ENCODE peak calls at places on chromosomes 4 and X, in six cellular contexts. G is neuronal stem cell, R is trophoblast cell, B is IMR-90, J is H9, S is H1. I is an unnamed sample.

GRCh38 chrX:45070116-45071007 is 130.3 kb downstream of the DIPK2B start:
- DNase-seq in G (no peak), R (peak), B (peak), J (no peak), S (no peak), I (peak)

GRCh38 chr4:174334628-174335027 is 50.9 kb downstream of the CEP44 start:
- DNase-seq in G (no peak), R (no peak), B (no peak), J (no peak), S (no peak), I (no peak)

GRCh38 chrX:15567886-15568616 is 32.7 kb downstream of the ACE2 start:
- DNase-seq in G (no peak), R (peak), B (no peak), J (no peak), S (no peak), I (no peak)

GRCh38 chr4:135552131-135552530 is 1350.5 kb upstream of the PABPC4L start:
- DNase-seq in G (no peak), R (peak), B (no peak), J (no peak), S (no peak), I (no peak)

GRCh38 chrX:46376246-46376885 is 168.9 kb downstream of the ZNF674 start:
- DNase-seq in G (peak), R (peak), B (peak), J (peak), S (no peak), I (peak)

GRCh38 chr4:5133201-5133600 is 81.9 kb downstream of the STK32B start:
- DNase-seq in G (no peak), R (no peak), B (no peak), J (no peak), S (no peak), I (no peak)

GRCh38 chr4:117447925-117448324 is 362.5 kb upstream of the TRAM1L1 start:
- DNase-seq in G (no peak), R (peak), B (no peak), J (peak), S (peak), I (no peak)

GRCh38 chr4:182578402-182578801 is 335.2 kb downstream of the TENM3 start:
- DNase-seq in G (no peak), R (peak), B (peak), J (no peak), S (no peak), I (peak)

GRCh38 chr4:123785515-123785914 is 388.9 kb downstream of the SPRY1 start:
- DNase-seq in G (no peak), R (peak), B (peak), J (peak), S (peak), I (peak)

GRCh38 chr4:129220254-129220653 is 124.3 kb downstream of the C4orf33 start:
- DNase-seq in G (no peak), R (no peak), B (no peak), J (no peak), S (no peak), I (no peak)

GRCh38 chr4:25928320-25928955 is 14.4 kb downstream of the SMIM20 start:
- DNase-seq in G (no peak), R (no peak), B (no peak), J (no peak), S (no peak), I (no peak)

GRCh38 chr4:155900402-155900801 is 3.1 kb upstream of the TDO2 start:
- DNase-seq in G (no peak), R (no peak), B (peak), J (no peak), S (no peak), I (peak)

GRCh38 chr4:38730830-38731646 is 51.8 kb downstream of the TLR10 start:
- DNase-seq in G (peak), R (peak), B (peak), J (peak), S (peak), I (peak)

GRCh38 chr4:31918891-31919290 is 1198.7 kb downstream of the PCDH7 start:
- DNase-seq in G (no peak), R (no peak), B (no peak), J (no peak), S (no peak), I (peak)

GRCh38 chr4:5635826-5636196 is 72.5 kb downstream of the EVC2 start:
- DNase-seq in G (no peak), R (peak), B (peak), J (no peak), S (no peak), I (no peak)

GRCh38 chrX:41956027-41956426 is 32.7 kb upstream of the CASK start:
- DNase-seq in G (no peak), R (no peak), B (no peak), J (no peak), S (no peak), I (no peak)

GRCh38 chrX:9656277-9656676 is 109.4 kb downstream of the GPR143 start:
- DNase-seq in G (no peak), R (no peak), B (peak), J (no peak), S (no peak), I (peak)

GRCh38 chr4:1616574-1616964 is 67.5 kb downstream of the FAM53A start:
- DNase-seq in G (no peak), R (no peak), B (no peak), J (no peak), S (no peak), I (no peak)

GRCh38 chr4:76271248-76271647 is 19.7 kb downstream of the FAM47E start:
- DNase-seq in G (no peak), R (no peak), B (no peak), J (no peak), S (no peak), I (no peak)

GRCh38 chr4:102825261-102826071 is 1.9 kb downstream of the UBE2D3 start:
- DNase-seq in G (peak), R (peak), B (peak), J (peak), S (no peak), I (peak)

GRCh38 chr4:90715242-90715641 is 588.0 kb downstream of the CCSER1 start:
- DNase-seq in G (no peak), R (no peak), B (no peak), J (no peak), S (no peak), I (no peak)

GRCh38 chr4:153573881-153574807 is 108.0 kb downstream of the TMEM131L start:
- DNase-seq in G (no peak), R (peak), B (peak), J (no peak), S (no peak), I (peak)

GRCh38 chr4:158938462-158939044 is 164.3 kb upstream of the RAPGEF2 start:
- DNase-seq in G (no peak), R (peak), B (peak), J (no peak), S (no peak), I (no peak)

GRCh38 chr4:186104895-186105720 is 604 bp downstream of the FAM149A start:
- DNase-seq in G (no peak), R (peak), B (no peak), J (peak), S (no peak), I (peak)

GRCh38 chrX:85922821-85923220 is 124.5 kb downstream of the CHM start:
- DNase-seq in G (no peak), R (peak), B (peak), J (no peak), S (no peak), I (peak)

GRCh38 chr4:38591617-38592337 is 72.2 kb upstream of the KLF3 start:
- DNase-seq in G (no peak), R (peak), B (no peak), J (no peak), S (no peak), I (peak)

GRCh38 chrX:40247848-40248622 is 150.3 kb upstream of the BCOR start:
- DNase-seq in G (no peak), R (no peak), B (no peak), J (no peak), S (no peak), I (no peak)

GRCh38 chr4:137359691-137360315 is 172.5 kb downstream of the PCDH18 start:
- DNase-seq in G (no peak), R (peak), B (peak), J (no peak), S (no peak), I (no peak)

GRCh38 chrX:140817943-140818342 is 108.4 kb downstream of the LINC00632 start:
- DNase-seq in G (no peak), R (peak), B (peak), J (no peak), S (no peak), I (peak)

GRCh38 chr4:73615613-73616012 is 4.6 kb downstream of the RASSF6 start:
- DNase-seq in G (no peak), R (peak), B (no peak), J (peak), S (peak), I (no peak)

GRCh38 chr4:129218355-129218754 is 122.4 kb downstream of the C4orf33 start:
- DNase-seq in G (peak), R (peak), B (no peak), J (no peak), S (no peak), I (peak)

GRCh38 chr4:157992038-157992706 is 180.7 kb downstream of the GASK1B start:
- DNase-seq in G (peak), R (peak), B (peak), J (no peak), S (no peak), I (peak)

GRCh38 chrX:38175140-38175539 is 45.5 kb downstream of the SRPX start:
- DNase-seq in G (peak), R (peak), B (peak), J (peak), S (peak), I (peak)

GRCh38 chr4:19651481-19651880 is 600.2 kb upstream of the SLIT2 start:
- DNase-seq in G (no peak), R (no peak), B (no peak), J (no peak), S (no peak), I (no peak)

GRCh38 chr4:94406668-94407437 is 44.9 kb upstream of the PDLIM5 start:
- DNase-seq in G (peak), R (peak), B (peak), J (peak), S (peak), I (peak)

GRCh38 chrX:154142950-154143745 is 895 bp upstream of the OPN1LW start:
- DNase-seq in G (no peak), R (no peak), B (no peak), J (no peak), S (no peak), I (no peak)
- H4K91ac ChIP-seq in G (no peak), R (no peak), B (no peak), J (no peak), S (no peak), I (no peak)

DNA sequence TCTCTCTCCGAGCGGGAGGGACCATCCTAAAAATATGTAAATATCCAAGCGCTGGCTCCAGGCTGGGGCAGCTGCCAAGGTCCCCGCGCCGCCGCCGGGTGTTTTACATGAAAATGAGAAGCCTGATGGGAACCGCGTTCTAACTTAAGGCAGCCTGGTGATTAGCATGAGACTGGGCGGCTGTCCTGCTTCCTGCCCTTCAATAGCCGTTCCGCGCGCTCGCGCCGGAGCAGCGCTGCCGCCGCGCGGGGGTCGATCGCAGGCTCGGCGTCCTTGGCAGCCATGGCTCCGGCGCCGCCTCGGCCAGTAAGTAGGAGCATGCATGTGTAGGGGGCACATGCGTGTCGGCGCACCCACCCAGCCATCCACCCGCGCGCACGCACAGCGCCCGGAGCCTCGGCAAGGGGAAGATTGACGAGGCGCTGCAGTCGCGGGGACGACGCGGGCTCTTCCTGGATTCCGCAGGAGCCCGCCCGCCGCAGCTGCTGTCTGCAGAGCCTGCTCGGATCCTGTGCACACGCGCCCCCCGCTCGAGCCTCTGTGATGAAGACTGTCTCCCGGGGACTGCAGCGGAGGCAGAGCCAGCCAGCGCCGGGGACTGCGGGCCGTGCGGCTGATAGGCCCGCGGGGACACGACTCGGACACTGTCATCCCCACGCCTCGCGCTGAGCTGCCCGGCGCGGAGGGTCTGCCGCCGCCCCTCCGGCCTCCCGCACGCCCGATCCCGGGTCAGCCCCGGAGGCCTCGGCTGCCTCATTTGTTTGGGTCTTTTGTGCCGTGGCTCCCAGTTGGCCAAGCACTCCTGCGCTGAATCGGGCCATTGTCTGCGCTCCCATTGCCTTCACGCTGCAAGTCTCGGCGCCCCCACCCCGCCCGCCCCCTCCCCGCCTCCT is 732 bp downstream of the STOX2 start:
- DNase-seq in G (peak), R (peak), B (peak), J (peak), S (peak), I (peak)
- H3K23ac ChIP-seq in G (peak), R (no peak), B (peak), J (no peak), S (no peak), I (peak)

GRCh38 chr4:160326110-160326509 is 1223.2 kb downstream of the RAPGEF2 start:
- DNase-seq in G (no peak), R (no peak), B (no peak), J (no peak), S (no peak), I (no peak)
- H4K91ac ChIP-seq in G (no peak), R (no peak), B (no peak), J (no peak), S (no peak), I (no peak)

GRCh38 chr4:88137112-88137511 is 21.3 kb downstream of the ABCG2 start:
- DNase-seq in G (no peak), R (peak), B (peak), J (no peak), S (no peak), I (peak)
- H3K23ac ChIP-seq in G (no peak), R (no peak), B (peak), J (no peak), S (no peak), I (no peak)

GRCh38 chr4:113593400-113594230 is 167.9 kb downstream of the CAMK2D start:
- DNase-seq in G (no peak), R (no peak), B (no peak), J (no peak), S (no peak), I (no peak)

GRCh38 chr4:113591982-113592381 is 169.6 kb downstream of the CAMK2D start:
- DNase-seq in G (no peak), R (no peak), B (peak), J (no peak), S (no peak), I (peak)

GRCh38 chr4:113596396-113596795 is 165.1 kb downstream of the CAMK2D start:
- DNase-seq in G (no peak), R (peak), B (no peak), J (no peak), S (no peak), I (no peak)

GRCh38 chr4:113588895-113589668 is 172.5 kb downstream of the CAMK2D start:
- DNase-seq in G (no peak), R (peak), B (peak), J (no peak), S (no peak), I (no peak)

GRCh38 chr4:113594231-113594556 is 167.3 kb downstream of the CAMK2D start:
- DNase-seq in G (no peak), R (no peak), B (no peak), J (no peak), S (no peak), I (no peak)
- H4K91ac ChIP-seq in G (no peak), R (no peak), B (no peak), J (no peak), S (no peak), I (no peak)

DNA sequence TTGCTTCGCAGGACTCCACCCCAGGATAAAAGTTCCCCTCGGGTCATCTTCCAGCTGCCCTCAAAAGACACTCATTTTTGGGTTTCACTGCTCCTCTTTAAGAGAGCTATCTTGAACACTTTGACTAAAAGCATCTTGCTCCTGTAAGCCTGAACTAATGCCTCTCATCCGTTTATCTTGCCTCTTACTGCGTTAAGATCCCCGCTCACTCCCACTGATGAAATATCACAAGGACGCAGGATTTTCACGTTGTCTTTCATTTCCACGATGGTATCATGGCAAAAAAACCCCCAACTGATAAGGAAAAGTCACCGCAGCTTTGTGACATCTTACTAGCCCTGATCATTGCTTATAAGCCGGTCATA is 583 bp upstream of the ACSL4 start:
- DNase-seq in G (peak), R (peak), B (no peak), J (no peak), S (no peak), I (peak)
- H3K23ac ChIP-seq in G (no peak), R (no peak), B (peak), J (no peak), S (no peak), I (no peak)

GRCh38 chrX:93695981-93696380 is 22.0 kb downstream of the FAM133A start:
- DNase-seq in G (no peak), R (no peak), B (no peak), J (no peak), S (no peak), I (no peak)
- H4K91ac ChIP-seq in G (no peak), R (no peak), B (no peak), J (no peak), S (no peak), I (no peak)